ENCODE peak calls at places on chromosomes 7 and 10, in six cellular contexts. K, J, V, I, E and X are unnamed samples.

GRCh38 chr10:60942604-60943269 is 1.2 kb downstream of the RHOBTB1 start:
- ATAC-seq in E (no peak), J (no peak), V (peak; percentile 3), K (peak; percentile 22), I (peak; percentile 27), X (no peak)

GRCh38 chr10:44933117-44933450 is 21.9 kb downstream of the TMEM72 start:
- ATAC-seq in J (no peak), E (no peak), I (no peak), K (no peak), V (no peak), X (no peak)

GRCh38 chr7:5525271-5526189 is 101.9 kb upstream of the TNRC18 start:
- ATAC-seq in E (no peak), J (no peak), V (peak; percentile 2), I (no peak), K (peak; percentile 3), X (peak; percentile 3)

GRCh38 chr7:74284781-74285259 is 4.4 kb upstream of the CLIP2 start:
- ATAC-seq in K (no peak), E (peak; percentile 14), J (no peak), V (no peak), I (no peak), X (no peak)

GRCh38 chr7:33888206-33888605 is 17.1 kb upstream of the BMPER start:
- ATAC-seq in V (no peak), J (no peak), I (no peak), E (no peak), K (no peak), X (no peak)

GRCh38 chr7:99339595-99339994 is 13.9 kb downstream of the ARPC1A start:
- ATAC-seq in E (no peak), V (no peak), I (no peak), K (no peak), J (no peak), X (no peak)

GRCh38 chr10:80493482-80494021 is 39.4 kb downstream of the TSPAN14 start:
- ATAC-seq in J (no peak), V (no peak), K (peak; percentile 23), E (no peak), I (no peak), X (no peak)

GRCh38 chr10:84263716-84264115 is 18.9 kb downstream of the RGR start:
- ATAC-seq in I (no peak), K (no peak), E (no peak), J (no peak), V (no peak), X (no peak)

GRCh38 chr7:105204953-105205352 is 183.8 kb downstream of the SRPK2 start:
- ATAC-seq in V (no peak), J (no peak), E (no peak), I (no peak), K (no peak), X (no peak)

GRCh38 chr10:37588299-37588698 is 269.1 kb downstream of the ZNF248 start:
- ATAC-seq in J (no peak), V (no peak), K (no peak), I (peak; percentile 59), E (no peak), X (no peak)

GRCh38 chr7:155862516-155863257 is 50.4 kb upstream of the SHH start:
- ATAC-seq in V (peak; percentile 13), K (no peak), I (no peak), J (no peak), E (no peak), X (no peak)

GRCh38 chr7:132083126-132084123 is 492.8 kb downstream of the PLXNA4 start:
- ATAC-seq in E (no peak), K (no peak), I (no peak), V (no peak), J (no peak), X (no peak)

GRCh38 chr10:93603023-93603422 is 2.0 kb upstream of the RBP4 start:
- ATAC-seq in E (no peak), V (no peak), J (no peak), K (no peak), I (no peak), X (no peak)

GRCh38 chr10:31018977-31019376 is 12.7 kb downstream of the ZNF438 start:
- ATAC-seq in V (no peak), J (no peak), I (no peak), E (no peak), K (peak; percentile 41), X (no peak)

GRCh38 chr7:116724560-116725231 is 52.7 kb downstream of the MET start:
- ATAC-seq in I (no peak), E (no peak), K (no peak), V (no peak), J (no peak), X (no peak)

GRCh38 chr7:130865408-130866236 is 131.6 kb upstream of the KLF14 start:
- ATAC-seq in V (peak; percentile 5), I (peak; percentile 34), J (no peak), E (no peak), K (no peak), X (no peak)

GRCh38 chr10:70296406-70296899 is 12.6 kb upstream of the NPFFR1 start:
- ATAC-seq in E (peak; percentile 99), K (peak; percentile 98), V (peak; percentile 100), I (peak; percentile 99), J (peak; percentile 99), X (peak; percentile 99)

GRCh38 chr10:82914655-82915136 is 1039.7 kb downstream of the NRG3 start:
- ATAC-seq in E (no peak), K (peak; percentile 36), I (no peak), V (no peak), J (no peak), X (peak; percentile 25)

GRCh38 chr10:28811639-28812349 is 134.5 kb downstream of the BAMBI start:
- ATAC-seq in K (no peak), I (no peak), J (no peak), E (no peak), V (no peak), X (no peak)

GRCh38 chr7:132690174-132690573 is 113.9 kb upstream of the PLXNA4 start:
- ATAC-seq in V (no peak), J (no peak), E (no peak), K (no peak), I (no peak), X (no peak)

GRCh38 chr7:92306153-92306552 is 60.4 kb downstream of the ANKIB1 start:
- ATAC-seq in K (no peak), I (no peak), J (no peak), E (no peak), V (peak; percentile 28), X (no peak)

GRCh38 chr10:44258019-44258418 is 126.9 kb downstream of the CXCL12 start:
- ATAC-seq in E (no peak), I (no peak), K (no peak), J (no peak), V (no peak), X (no peak)

GRCh38 chr10:62585211-62585758 is 211.1 kb downstream of the ZNF365 start:
- ATAC-seq in K (peak; percentile 83), I (no peak), J (peak; percentile 64), E (peak; percentile 21), V (no peak), X (no peak)

GRCh38 chr7:131502810-131503545 is 53.5 kb downstream of the PODXL start:
- ATAC-seq in E (no peak), J (peak; percentile 59), I (peak; percentile 23), K (peak; percentile 78), V (peak; percentile 4), X (peak; percentile 44)

GRCh38 chr7:139108256-139109187 is 998 bp downstream of the ZC3HAV1 start:
- ATAC-seq in E (peak; percentile 30), K (peak; percentile 36), I (peak; percentile 60), J (peak; percentile 18), V (peak; percentile 48), X (peak; percentile 20)

GRCh38 chr10:62243647-62243997 is 25.0 kb downstream of the RTKN2 start:
- ATAC-seq in K (no peak), V (peak; percentile 9), J (no peak), I (no peak), E (no peak), X (no peak)

GRCh38 chr10:101363850-101364400 is 10.0 kb downstream of the BTRC start:
- ATAC-seq in K (no peak), E (no peak), I (no peak), J (no peak), V (no peak), X (no peak)

GRCh38 chr10:52965489-52965888 is 192.9 kb upstream of the MBL2 start:
- ATAC-seq in V (no peak), J (no peak), E (no peak), I (no peak), K (no peak), X (no peak)

GRCh38 chr10:52966904-52967303 is 194.3 kb upstream of the MBL2 start:
- ATAC-seq in I (no peak), K (no peak), E (no peak), V (no peak), J (no peak), X (no peak)

GRCh38 chr10:52961298-52961697 is 188.7 kb upstream of the MBL2 start:
- ATAC-seq in K (no peak), J (no peak), V (no peak), I (no peak), E (no peak), X (no peak)

GRCh38 chr10:52967806-52968795 is 195.5 kb upstream of the MBL2 start:
- ATAC-seq in K (no peak), E (no peak), V (no peak), J (no peak), I (no peak), X (no peak)

DNA sequence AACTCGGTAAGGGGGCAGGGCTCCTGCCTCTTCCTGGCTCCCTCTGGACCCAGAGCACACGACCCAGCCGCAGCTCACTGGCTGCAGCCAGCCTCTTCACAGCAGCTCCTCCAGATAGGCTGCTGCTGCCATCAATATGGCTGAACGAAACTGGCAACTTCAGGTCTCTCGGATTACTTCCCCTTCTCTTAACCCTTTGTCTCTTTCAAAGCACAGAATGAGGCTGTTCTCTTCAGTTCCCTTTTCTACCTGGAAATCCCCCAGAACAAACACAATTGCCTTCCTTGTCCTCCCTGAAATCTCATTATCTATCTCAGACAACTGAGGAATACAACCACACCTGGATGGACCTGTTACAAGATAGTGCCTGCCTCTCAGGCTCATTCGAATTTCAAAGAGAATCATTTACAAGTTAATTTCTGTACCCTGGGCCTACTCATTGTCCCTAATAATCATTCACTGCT is 193.4 kb upstream of the MBL2 start:
- ATAC-seq in J (no peak), V (no peak), K (no peak), I (no peak), E (no peak), X (no peak)
- H3K4me3 ChIP-seq in J (no peak overlapping the region), V (no peak overlapping the region), K (no peak overlapping the region), I (no peak overlapping the region), E (no peak overlapping the region), X (no peak overlapping the region)

GRCh38 chr7:2701832-2702593 is 14.0 kb downstream of the AMZ1 start:
- ATAC-seq in I (peak; percentile 32), E (peak; percentile 43), J (peak; percentile 35), K (peak; percentile 84), V (peak; percentile 23), X (peak; percentile 88)
- H3K4me3 ChIP-seq in I (no peak overlapping the region), E (no peak overlapping the region), J (no peak overlapping the region), K (no peak overlapping the region), V (no peak overlapping the region), X (no peak overlapping the region)

GRCh38 chr7:120837599-120837998 is 20.3 kb downstream of the TSPAN12 start:
- ATAC-seq in E (no peak), V (no peak), J (no peak), K (no peak), I (no peak), X (no peak)
- H3K4me3 ChIP-seq in E (no peak overlapping the region), V (no peak overlapping the region), J (no peak overlapping the region), K (no peak overlapping the region), I (no peak overlapping the region), X (no peak overlapping the region)

DNA sequence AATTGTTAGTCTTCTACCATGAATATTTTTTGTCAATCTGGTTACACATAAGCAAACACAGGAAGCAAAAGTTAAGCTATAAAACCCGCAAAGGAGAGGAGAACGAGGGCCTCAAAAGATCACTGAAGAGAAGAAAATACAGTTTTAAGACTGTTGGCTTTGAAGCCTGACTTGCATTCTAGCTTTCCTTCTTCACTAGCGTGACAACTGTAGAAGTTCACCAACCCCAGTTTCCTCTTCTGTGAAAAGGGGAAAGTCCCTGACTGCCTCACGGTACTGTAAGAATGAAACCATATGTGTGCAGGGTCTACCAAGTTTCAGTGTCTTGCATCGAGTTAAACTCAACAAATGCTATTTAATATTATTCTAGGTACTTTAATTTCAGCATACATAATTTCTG is 7.5 kb upstream of the LRRN3 start:
- ATAC-seq in V (no peak), K (no peak), I (peak; percentile 49), E (no peak), J (no peak), X (no peak)
- H3K4me3 ChIP-seq in V (no peak overlapping the region), K (no peak overlapping the region), I (no peak overlapping the region), E (no peak overlapping the region), J (no peak overlapping the region), X (no peak overlapping the region)